ENCODE peak calls at places on chromosomes 1 and 21, in four cellular contexts. Q is thoracic aorta, S is left ventricle myocardium inferior, O is A549. E is an unnamed sample.

GRCh38 chr1:64187646-64188045 is 15.8 kb upstream of the UBE2U start:
- DNase-seq in S (no peak), Q (no peak), O (no peak), E (no peak)

GRCh38 chr1:215992620-215993019 is 425.5 kb downstream of the KCTD3 start:
- DNase-seq in O (peak; percentile 2), S (no peak), Q (no peak), E (no peak)

GRCh38 chr1:71019248-71019647 is 28.4 kb downstream of the PTGER3 start:
- DNase-seq in S (no peak), O (no peak), Q (no peak), E (no peak)

GRCh38 chr1:64378826-64379225 is 91.1 kb upstream of the CACHD1 start:
- DNase-seq in O (no peak), S (no peak), Q (no peak), E (no peak)

GRCh38 chr1:205287723-205288122 is 33.8 kb downstream of the NUAK2 start:
- DNase-seq in O (no peak), Q (no peak), S (no peak), E (no peak)

GRCh38 chr1:26278835-26279597 is 870 bp upstream of the SH3BGRL3 start:
- DNase-seq in O (no peak), S (no peak), Q (no peak), E (no peak)

GRCh38 chr1:42931108-42931539 is 27.5 kb downstream of the SLC2A1 start:
- DNase-seq in Q (no peak), O (peak; percentile 70), S (no peak), E (no peak)

GRCh38 chr21:35649186-35649585 is 411.1 kb downstream of the SETD4 start:
- DNase-seq in Q (no peak), S (no peak), O (no peak), E (peak; percentile 35)

DNA sequence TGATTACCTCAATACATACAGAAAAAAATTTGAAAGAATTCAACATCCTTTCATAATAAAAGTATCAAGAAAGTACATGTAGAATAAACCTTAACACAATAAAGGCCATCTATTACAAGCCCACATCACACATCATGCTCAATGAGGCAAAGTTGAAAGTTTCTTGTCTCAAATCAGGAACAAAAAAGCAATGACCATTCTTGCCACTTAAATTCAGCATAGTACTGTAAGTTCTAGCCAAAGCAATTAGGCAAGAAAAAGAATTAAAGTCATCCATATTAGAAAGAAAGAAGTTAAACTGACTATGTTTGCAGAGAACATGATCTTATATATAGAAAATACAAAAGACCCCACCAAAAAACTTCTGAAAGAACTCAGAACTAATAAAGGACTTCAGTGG is 44.5 kb downstream of the KCNT2 start:
- DNase-seq in Q (no peak), O (no peak), S (no peak), E (no peak)
- TF ChIP-seq CTCF in Q (no peak), O (no peak), S (no peak), E (no peak)

GRCh38 chr1:27382950-27383627 is at the start of gene CD164L2:
- DNase-seq in O (no peak), Q (no peak), S (no peak), E (no peak)
- H3K4me3 ChIP-seq in O (no peak within 1 kb of the TSS), Q (no peak within 1 kb of the TSS), S (no peak within 1 kb of the TSS), E (no peak within 1 kb of the TSS)

DNA sequence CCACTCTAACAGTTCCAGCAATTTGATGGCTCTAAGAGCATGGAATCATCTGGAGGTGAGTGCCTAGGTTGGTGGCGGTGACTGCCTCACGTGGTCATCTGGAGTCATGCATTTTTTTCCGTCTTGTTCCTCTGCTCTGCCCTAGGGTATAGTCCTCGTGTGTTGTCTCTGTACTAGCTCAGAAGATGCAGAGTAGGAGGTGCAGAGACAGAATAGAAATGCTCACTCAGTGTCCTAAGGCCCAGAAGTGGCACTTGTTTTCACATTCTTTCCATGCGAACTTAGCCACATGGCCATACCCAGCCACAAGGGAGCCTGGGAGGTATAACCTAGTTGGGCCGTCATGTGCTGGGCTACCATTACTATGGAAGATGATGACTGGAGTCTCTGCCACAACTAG is 30.3 kb downstream of the DYRK1A start:
- DNase-seq in S (no peak), Q (no peak), O (no peak), E (no peak)
- H3K27ac ChIP-seq in S (no peak overlapping the region), Q (no peak overlapping the region), O (no peak overlapping the region), E (no peak overlapping the region)

DNA sequence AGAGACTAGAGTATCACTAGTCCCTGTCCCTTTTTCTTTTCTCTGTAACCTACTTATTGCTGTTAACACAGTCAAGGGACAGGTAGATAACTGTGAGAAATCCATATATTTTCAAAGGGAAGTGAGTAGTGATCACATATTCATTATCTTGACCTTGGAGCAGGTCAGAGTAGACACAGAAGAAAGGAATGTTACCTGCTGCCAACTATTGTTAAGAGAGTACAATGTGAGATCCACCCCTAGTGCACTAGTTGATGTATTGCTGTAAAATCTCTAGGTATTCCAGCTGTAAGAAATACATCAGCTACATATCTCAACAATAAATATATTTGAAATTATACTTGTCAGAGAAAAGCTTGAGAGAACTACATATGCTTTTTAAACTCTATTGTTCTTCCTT is 68.7 kb upstream of the ADGRL2 start:
- DNase-seq in S (no peak), Q (no peak), O (no peak), E (no peak)
- TF ChIP-seq CTCF in S (peak; percentile 27), Q (no peak), O (no peak), E (no peak)

GRCh38 chr1:239239529-239239928 is 146.8 kb upstream of the CHRM3 start:
- DNase-seq in S (no peak), O (no peak), Q (no peak), E (no peak)
- H3K4me3 ChIP-seq in S (no peak overlapping the region), O (no peak overlapping the region), Q (no peak overlapping the region), E (no peak overlapping the region)

GRCh38 chr1:44238651-44239050 is 25.4 kb downstream of the DMAP1 start:
- DNase-seq in O (no peak), Q (no peak), S (no peak), E (no peak)
- H3K27ac ChIP-seq in O (no peak overlapping the region), Q (peak overlapping the region; percentile 76), S (no peak overlapping the region), E (no peak overlapping the region)

GRCh38 chr1:170669036-170669435 is 5.1 kb downstream of the PRRX1 start:
- DNase-seq in Q (no peak), O (no peak), S (no peak), E (no peak)

GRCh38 chr1:170669586-170670332 is 5.8 kb downstream of the PRRX1 start:
- DNase-seq in Q (no peak), S (no peak), O (no peak), E (no peak)

GRCh38 chr1:170668301-170668789 is 4.4 kb downstream of the PRRX1 start:
- DNase-seq in S (no peak), O (no peak), Q (no peak), E (peak; percentile 22)

GRCh38 chr1:170671629-170671963 is 7.7 kb downstream of the PRRX1 start:
- DNase-seq in O (no peak), Q (no peak), S (no peak), E (no peak)

DNA sequence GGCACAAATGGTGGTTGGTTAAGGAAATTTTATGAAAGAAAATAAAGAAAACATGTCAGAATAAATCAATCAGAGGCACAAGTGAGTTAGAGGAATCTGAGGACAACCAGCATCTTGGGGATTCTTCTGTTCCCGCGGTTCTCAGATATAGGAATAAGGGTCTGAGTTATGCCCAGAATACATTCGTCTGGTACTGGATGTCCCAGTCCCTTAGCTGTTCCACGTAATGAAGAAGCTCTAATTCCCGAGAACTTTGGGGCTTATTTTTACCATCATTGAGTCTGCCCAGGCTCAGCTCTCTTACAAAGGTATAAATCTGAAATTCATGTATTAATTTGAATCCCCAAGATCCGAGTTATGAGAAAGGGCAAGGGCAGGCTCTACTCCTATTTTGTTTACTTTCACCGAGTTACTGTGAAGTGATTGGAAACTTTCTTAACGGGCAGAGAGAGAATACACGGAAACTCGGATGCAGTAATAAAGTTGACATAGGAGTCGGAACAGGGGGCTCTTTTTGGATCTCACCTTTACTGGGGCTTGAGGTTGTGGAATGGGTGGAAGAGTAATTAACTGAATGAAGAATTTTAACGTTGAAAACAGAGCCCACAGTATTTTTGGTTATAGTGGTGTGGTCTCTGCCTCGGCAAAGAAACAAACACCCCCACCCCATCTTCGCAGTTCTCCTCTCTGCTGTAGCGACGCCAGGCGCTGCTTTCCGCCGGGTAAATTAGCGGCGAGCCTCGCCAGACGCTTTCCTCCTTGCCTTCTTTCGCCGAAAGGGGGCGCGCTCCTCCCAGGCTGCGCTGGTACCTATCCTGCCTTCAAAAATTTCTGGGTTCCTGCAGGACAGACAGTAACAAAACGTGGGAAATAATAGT is 7.1 kb downstream of the PRRX1 start:
- DNase-seq in S (peak; percentile 48), Q (no peak), O (no peak), E (peak; percentile 56)
- TF ChIP-seq CTCF in S (peak; percentile 70), Q (peak; percentile 59), O (peak; percentile 21), E (peak; percentile 89)

GRCh38 chr1:230426246-230427101 is at the start of gene PGBD5:
- DNase-seq in O (peak; percentile 64), Q (no peak), S (peak; percentile 72), E (peak; percentile 7)

GRCh38 chr1:230430499-230430898 is 4.4 kb upstream of the PGBD5 start:
- DNase-seq in S (no peak), O (no peak), Q (no peak), E (no peak)

GRCh38 chr1:230427477-230427876 is 1.3 kb upstream of the PGBD5 start:
- DNase-seq in S (no peak), Q (no peak), O (no peak), E (no peak)

GRCh38 chr1:230429072-230429735 is 3.1 kb upstream of the PGBD5 start:
- DNase-seq in O (no peak), S (no peak), Q (no peak), E (no peak)

GRCh38 chr1:230427981-230428380 is 1.8 kb upstream of the PGBD5 start:
- DNase-seq in Q (no peak), S (no peak), O (no peak), E (no peak)
- H3K4me3 ChIP-seq in Q (no peak overlapping the region), S (no peak overlapping the region), O (no peak overlapping the region), E (no peak overlapping the region)

DNA sequence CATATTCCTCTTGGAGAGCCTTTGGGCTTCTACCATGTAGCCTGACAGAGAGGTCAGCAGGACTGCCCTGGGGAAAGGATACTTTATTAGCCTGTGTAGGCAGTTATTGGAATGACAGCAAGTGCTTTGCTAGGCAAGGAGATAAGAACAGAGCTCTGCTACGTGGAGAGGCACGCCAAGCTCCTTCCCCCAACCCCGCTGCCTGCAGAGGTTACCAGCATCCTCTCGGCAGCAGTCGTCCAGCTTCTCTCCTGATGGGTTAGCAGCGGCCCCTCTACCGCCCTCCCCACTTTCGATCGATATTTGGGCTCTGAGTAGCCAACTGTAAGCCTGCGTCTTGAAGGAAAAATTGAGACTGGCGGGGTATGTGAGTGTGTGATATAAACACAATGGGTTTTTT is 122.3 kb downstream of the DHRS3 start:
- DNase-seq in Q (no peak), S (no peak), O (no peak), E (no peak)
- H3K27ac ChIP-seq in Q (peak overlapping the region; percentile 64), S (peak overlapping the region; percentile 85), O (no peak overlapping the region), E (no peak overlapping the region)

GRCh38 chr1:116580446-116581322 is 9.9 kb upstream of the CD58 start:
- DNase-seq in O (no peak), S (no peak), Q (no peak), E (no peak)
- TF ChIP-seq CTCF in O (no peak), S (no peak), Q (no peak), E (no peak)